ENCODE peak calls at places on chromosome 18, in eight cellular contexts. E, Y, M, C, G, N, S and L are unnamed samples.
A peak's percentile ranks its signal among the peaks of the same experiment; 100 is the strongest.

GRCh38 chr18:45935591-45936335 is 31.4 kb downstream of the EPG5 start:
- DNase-seq in E (no peak), Y (no peak), M (peak; percentile 75), C (no peak), G (no peak), N (no peak), S (no peak), L (no peak)

GRCh38 chr18:62187543-62188378 is 706 bp downstream of the RELCH start:
- DNase-seq in E (peak; percentile 51), Y (peak; percentile 55), M (peak; percentile 21), C (no peak), G (peak; percentile 67), N (peak; percentile 4), S (peak; percentile 37), L (peak; percentile 46)

GRCh38 chr18:68549257-68549871 is 165.5 kb downstream of the TMX3 start:
- DNase-seq in E (no peak), Y (no peak), M (peak; percentile 81), C (no peak), G (no peak), N (no peak), S (no peak), L (no peak)

GRCh38 chr18:49993299-49993698 is 180.0 kb upstream of the ACAA2 start:
- DNase-seq in E (no peak), Y (no peak), M (no peak), C (no peak), G (no peak), N (no peak), S (no peak), L (no peak)

GRCh38 chr18:31102020-31102684 is at the start of gene DSC2:
- DNase-seq in E (peak; percentile 89), Y (peak; percentile 63), M (no peak), C (no peak), G (no peak), N (peak; percentile 14), S (no peak), L (no peak)

GRCh38 chr18:5456577-5457466 is 87.0 kb downstream of the EPB41L3 start:
- DNase-seq in E (peak; percentile 78), Y (no peak), M (peak; percentile 62), C (no peak), G (no peak), N (no peak), S (no peak), L (no peak)

GRCh38 chr18:24265502-24266064 is 126.7 kb downstream of the CABYR start:
- DNase-seq in E (no peak), Y (no peak), M (no peak), C (no peak), G (no peak), N (no peak), S (no peak), L (no peak)

GRCh38 chr18:12657849-12658829 is at the start of gene SPIRE1:
- DNase-seq in E (peak; percentile 89), Y (peak; percentile 56), M (peak; percentile 52), C (no peak), G (peak; percentile 75), N (peak; percentile 53), S (peak; percentile 62), L (peak; percentile 69)

GRCh38 chr18:25279133-25279532 is 72.8 kb downstream of the ZNF521 start:
- DNase-seq in E (no peak), Y (no peak), M (peak; percentile 87), C (no peak), G (no peak), N (no peak), S (no peak), L (no peak)

GRCh38 chr18:28514699-28515098 is 337.8 kb upstream of the CDH2 start:
- DNase-seq in E (no peak), Y (no peak), M (no peak), C (no peak), G (no peak), N (no peak), S (no peak), L (no peak)